ENCODE peak calls at places on chromosomes 2 and 18, in eight cellular contexts. G is brain microvascular endothelial cell; X is WTC11; I is G401; V is substantia nigra; F is ureter; S is NCI-H1105; N is stimulated activated CD8-positive, alpha-beta memory T cell treated with anti-CD3 and anti-CD28 coated beads, Interleukin-7, amount 100 ng/mL, for 48 hours. E is an unnamed sample.

GRCh38 chr2:8224679-8225181 is 457.1 kb upstream of the ID2 start:
- DNase-seq in G (no peak), X (no peak), I (no peak), V (no peak), F (no peak), S (no peak), N (no peak), E (no peak)

GRCh38 chr2:24682357-24682756 is 110.8 kb downstream of the PTRHD1 start:
- DNase-seq in G (no peak), X (no peak), I (no peak), V (no peak), F (no peak), S (no peak), N (no peak), E (no peak)

GRCh38 chr18:48264508-48264907 is 144.7 kb downstream of the ZBTB7C start:
- DNase-seq in G (no peak), X (no peak), I (no peak), V (no peak), F (no peak), S (no peak), N (no peak), E (peak)

GRCh38 chr2:39334529-39334928 is 90.8 kb upstream of the CDKL4 start:
- DNase-seq in G (no peak), X (no peak), I (no peak), V (no peak), F (no peak), S (no peak), N (no peak), E (no peak)

GRCh38 chr2:503288-503999 is 173.8 kb downstream of the TMEM18 start:
- DNase-seq in G (no peak), X (no peak), I (no peak), V (no peak), F (no peak), S (no peak), N (no peak), E (no peak)

GRCh38 chr2:211673054-211673628 is 865.5 kb downstream of the ERBB4 start:
- DNase-seq in G (no peak), X (no peak), I (no peak), V (no peak), F (no peak), S (no peak), N (no peak), E (no peak)

GRCh38 chr18:36309436-36310391 is 12.2 kb downstream of the FHOD3 start:
- DNase-seq in G (peak), X (no peak), I (no peak), V (no peak), F (peak), S (no peak), N (no peak), E (no peak)

GRCh38 chr2:191050640-191050987 is 36.6 kb upstream of the STAT1 start:
- DNase-seq in G (peak), X (no peak), I (no peak), V (no peak), F (no peak), S (no peak), N (no peak), E (no peak)

GRCh38 chr2:197707316-197708213 is 2.4 kb downstream of the MARS2 start:
- DNase-seq in G (peak), X (no peak), I (peak), V (no peak), F (no peak), S (peak), N (no peak), E (no peak)

GRCh38 chr18:45049548-45050307 is 369.0 kb downstream of the SETBP1 start:
- DNase-seq in G (no peak), X (no peak), I (no peak), V (no peak), F (no peak), S (no peak), N (no peak), E (no peak)

GRCh38 chr2:79876430-79876829 is 363.6 kb downstream of the CTNNA2 start:
- DNase-seq in G (peak), X (no peak), I (peak), V (no peak), F (no peak), S (no peak), N (no peak), E (no peak)

GRCh38 chr2:10404324-10405143 is 43.6 kb downstream of the ODC1 start:
- DNase-seq in G (no peak), X (no peak), I (peak), V (no peak), F (no peak), S (no peak), N (no peak), E (no peak)

GRCh38 chr2:10954416-10954815 is 42.7 kb downstream of the KCNF1 start:
- DNase-seq in G (no peak), X (no peak), I (no peak), V (no peak), F (no peak), S (no peak), N (no peak), E (peak)

GRCh38 chr2:65040414-65041261 is 15.6 kb upstream of the CEP68 start:
- DNase-seq in G (peak), X (peak), I (peak), V (peak), F (peak), S (peak), N (peak), E (peak)

GRCh38 chr2:54560146-54560881 is 104.2 kb downstream of the SPTBN1 start:
- DNase-seq in G (no peak), X (no peak), I (no peak), V (no peak), F (no peak), S (no peak), N (no peak), E (peak)

GRCh38 chr2:226030369-226031077 is 631.0 kb downstream of the NYAP2 start:
- DNase-seq in G (no peak), X (no peak), I (no peak), V (no peak), F (no peak), S (no peak), N (no peak), E (no peak)

GRCh38 chr2:227325824-227326195 is 759 bp downstream of the MFF start:
- DNase-seq in G (peak), X (peak), I (peak), V (no peak), F (no peak), S (no peak), N (no peak), E (peak)

GRCh38 chr2:2735041-2735440 is 404.0 kb upstream of the MYT1L start:
- DNase-seq in G (no peak), X (no peak), I (no peak), V (no peak), F (no peak), S (no peak), N (no peak), E (no peak)

GRCh38 chr2:7974936-7975335 is 706.9 kb upstream of the ID2 start:
- DNase-seq in G (no peak), X (no peak), I (no peak), V (no peak), F (no peak), S (no peak), N (no peak), E (no peak)

GRCh38 chr2:7194950-7195349 is 277.7 kb downstream of the RNF144A start:
- DNase-seq in G (no peak), X (no peak), I (no peak), V (no peak), F (no peak), S (no peak), N (no peak), E (no peak)